ENCODE peak calls at places on chromosomes 11 and 22, in ten cellular contexts. One of them, this sample, is unnamed.

GRCh38 chr11:10572533-10572932 is 4.1 kb upstream of the LYVE1 start:
- DNase-seq in AG09309: no peak
- DNase-seq in transverse colon: no peak
- DNase-seq in NCI-H1105: no peak
- DNase-seq in NCI-H1436: no peak
- DNase-seq in dorsolateral prefrontal cortex: no peak
- DNase-seq in naive thymus-derived CD8-positive, alpha-beta T cell: no peak
- DNase-seq in COR-L47: no peak
- DNase-seq in H54: no peak
- DNase-seq in activated T-cell treated with anti-CD3 and anti-CD28 coated beads, Interleukin-2, amount 50 U/mL, for 72 hours: no peak
- DNase-seq in this sample: no peak

GRCh38 chr11:67288198-67288451 is 978 bp upstream of the ANKRD13D start:
- DNase-seq in COR-L47: no peak
- DNase-seq in AG09309: no peak
- DNase-seq in dorsolateral prefrontal cortex: no peak
- DNase-seq in NCI-H1105: no peak
- DNase-seq in NCI-H1436: no peak
- DNase-seq in H54: no peak
- DNase-seq in activated T-cell treated with anti-CD3 and anti-CD28 coated beads, Interleukin-2, amount 50 U/mL, for 72 hours: no peak
- DNase-seq in transverse colon: no peak
- DNase-seq in naive thymus-derived CD8-positive, alpha-beta T cell: no peak
- DNase-seq in this sample: no peak

GRCh38 chr22:20531404-20532181 is 24.2 kb downstream of the MED15 start:
- DNase-seq in naive thymus-derived CD8-positive, alpha-beta T cell: no peak
- DNase-seq in NCI-H1105: no peak
- DNase-seq in dorsolateral prefrontal cortex: peak; percentile 71
- DNase-seq in COR-L47: no peak
- DNase-seq in transverse colon: peak; percentile 72
- DNase-seq in H54: peak; percentile 64
- DNase-seq in NCI-H1436: no peak
- DNase-seq in activated T-cell treated with anti-CD3 and anti-CD28 coated beads, Interleukin-2, amount 50 U/mL, for 72 hours: no peak
- DNase-seq in AG09309: no peak
- DNase-seq in this sample: peak; percentile 78

GRCh38 chr11:201936-202335 is 5.3 kb downstream of the BET1L start:
- DNase-seq in H54: no peak
- DNase-seq in NCI-H1105: no peak
- DNase-seq in dorsolateral prefrontal cortex: no peak
- DNase-seq in NCI-H1436: no peak
- DNase-seq in naive thymus-derived CD8-positive, alpha-beta T cell: no peak
- DNase-seq in activated T-cell treated with anti-CD3 and anti-CD28 coated beads, Interleukin-2, amount 50 U/mL, for 72 hours: no peak
- DNase-seq in COR-L47: no peak
- DNase-seq in transverse colon: no peak
- DNase-seq in AG09309: no peak
- DNase-seq in this sample: no peak

GRCh38 chr11:71342116-71342515 is 89.7 kb upstream of the SHANK2 start:
- DNase-seq in dorsolateral prefrontal cortex: no peak
- DNase-seq in NCI-H1105: no peak
- DNase-seq in activated T-cell treated with anti-CD3 and anti-CD28 coated beads, Interleukin-2, amount 50 U/mL, for 72 hours: no peak
- DNase-seq in naive thymus-derived CD8-positive, alpha-beta T cell: no peak
- DNase-seq in COR-L47: no peak
- DNase-seq in NCI-H1436: no peak
- DNase-seq in AG09309: no peak
- DNase-seq in transverse colon: no peak
- DNase-seq in H54: no peak
- DNase-seq in this sample: no peak

GRCh38 chr11:7606496-7606895 is 66.8 kb downstream of the CYB5R2 start:
- DNase-seq in H54: no peak
- DNase-seq in COR-L47: no peak
- DNase-seq in dorsolateral prefrontal cortex: no peak
- DNase-seq in NCI-H1436: no peak
- DNase-seq in NCI-H1105: no peak
- DNase-seq in naive thymus-derived CD8-positive, alpha-beta T cell: no peak
- DNase-seq in activated T-cell treated with anti-CD3 and anti-CD28 coated beads, Interleukin-2, amount 50 U/mL, for 72 hours: no peak
- DNase-seq in transverse colon: no peak
- DNase-seq in AG09309: no peak
- DNase-seq in this sample: no peak

GRCh38 chr22:25021976-25022711 is 69.6 kb downstream of the KIAA1671 start:
- DNase-seq in NCI-H1105: no peak
- DNase-seq in dorsolateral prefrontal cortex: no peak
- DNase-seq in COR-L47: no peak
- DNase-seq in transverse colon: no peak
- DNase-seq in activated T-cell treated with anti-CD3 and anti-CD28 coated beads, Interleukin-2, amount 50 U/mL, for 72 hours: no peak
- DNase-seq in NCI-H1436: no peak
- DNase-seq in naive thymus-derived CD8-positive, alpha-beta T cell: no peak
- DNase-seq in H54: no peak
- DNase-seq in AG09309: no peak
- DNase-seq in this sample: no peak

GRCh38 chr11:70435765-70436500 is 37.6 kb downstream of the CTTN start:
- DNase-seq in NCI-H1436: no peak
- DNase-seq in activated T-cell treated with anti-CD3 and anti-CD28 coated beads, Interleukin-2, amount 50 U/mL, for 72 hours: no peak
- DNase-seq in dorsolateral prefrontal cortex: no peak
- DNase-seq in naive thymus-derived CD8-positive, alpha-beta T cell: peak; percentile 50
- DNase-seq in transverse colon: no peak
- DNase-seq in AG09309: no peak
- DNase-seq in H54: no peak
- DNase-seq in NCI-H1105: no peak
- DNase-seq in COR-L47: no peak
- DNase-seq in this sample: no peak

GRCh38 chr22:37418627-37419369 is 8.5 kb downstream of the ELFN2 start:
- DNase-seq in AG09309: no peak
- DNase-seq in activated T-cell treated with anti-CD3 and anti-CD28 coated beads, Interleukin-2, amount 50 U/mL, for 72 hours: no peak
- DNase-seq in transverse colon: peak; percentile 22
- DNase-seq in dorsolateral prefrontal cortex: no peak
- DNase-seq in COR-L47: no peak
- DNase-seq in NCI-H1105: no peak
- DNase-seq in H54: no peak
- DNase-seq in NCI-H1436: no peak
- DNase-seq in naive thymus-derived CD8-positive, alpha-beta T cell: no peak
- DNase-seq in this sample: no peak

GRCh38 chr11:71120346-71120963 is 131.9 kb downstream of the SHANK2 start:
- DNase-seq in NCI-H1105: peak; percentile 37
- DNase-seq in dorsolateral prefrontal cortex: no peak
- DNase-seq in AG09309: no peak
- DNase-seq in H54: no peak
- DNase-seq in activated T-cell treated with anti-CD3 and anti-CD28 coated beads, Interleukin-2, amount 50 U/mL, for 72 hours: no peak
- DNase-seq in transverse colon: peak; percentile 42
- DNase-seq in naive thymus-derived CD8-positive, alpha-beta T cell: no peak
- DNase-seq in COR-L47: peak; percentile 65
- DNase-seq in NCI-H1436: peak; percentile 52
- DNase-seq in this sample: peak; percentile 73

GRCh38 chr11:57303990-57304579 is 20.7 kb downstream of the TNKS1BP1 start:
- DNase-seq in NCI-H1436: no peak
- DNase-seq in transverse colon: no peak
- DNase-seq in NCI-H1105: peak; percentile 39
- DNase-seq in AG09309: no peak
- DNase-seq in activated T-cell treated with anti-CD3 and anti-CD28 coated beads, Interleukin-2, amount 50 U/mL, for 72 hours: no peak
- DNase-seq in COR-L47: no peak
- DNase-seq in naive thymus-derived CD8-positive, alpha-beta T cell: peak; percentile 50
- DNase-seq in dorsolateral prefrontal cortex: no peak
- DNase-seq in H54: no peak
- DNase-seq in this sample: no peak

GRCh38 chr22:36439481-36440271 is 41.8 kb downstream of the TXN2 start:
- DNase-seq in H54: peak; percentile 87
- DNase-seq in naive thymus-derived CD8-positive, alpha-beta T cell: no peak
- DNase-seq in transverse colon: peak; percentile 65
- DNase-seq in dorsolateral prefrontal cortex: no peak
- DNase-seq in AG09309: peak; percentile 68
- DNase-seq in activated T-cell treated with anti-CD3 and anti-CD28 coated beads, Interleukin-2, amount 50 U/mL, for 72 hours: peak; percentile 49
- DNase-seq in NCI-H1105: no peak
- DNase-seq in COR-L47: no peak
- DNase-seq in NCI-H1436: no peak
- DNase-seq in this sample: peak; percentile 89

GRCh38 chr11:14114269-14114668 is 151.7 kb downstream of the SPON1 start:
- DNase-seq in H54: no peak
- DNase-seq in NCI-H1105: no peak
- DNase-seq in naive thymus-derived CD8-positive, alpha-beta T cell: no peak
- DNase-seq in dorsolateral prefrontal cortex: no peak
- DNase-seq in COR-L47: no peak
- DNase-seq in AG09309: no peak
- DNase-seq in NCI-H1436: no peak
- DNase-seq in transverse colon: no peak
- DNase-seq in activated T-cell treated with anti-CD3 and anti-CD28 coated beads, Interleukin-2, amount 50 U/mL, for 72 hours: no peak
- DNase-seq in this sample: no peak

GRCh38 chr11:25527841-25528240 is 804.1 kb upstream of the ANO3 start:
- DNase-seq in H54: no peak
- DNase-seq in dorsolateral prefrontal cortex: no peak
- DNase-seq in activated T-cell treated with anti-CD3 and anti-CD28 coated beads, Interleukin-2, amount 50 U/mL, for 72 hours: no peak
- DNase-seq in NCI-H1105: no peak
- DNase-seq in naive thymus-derived CD8-positive, alpha-beta T cell: no peak
- DNase-seq in NCI-H1436: no peak
- DNase-seq in COR-L47: no peak
- DNase-seq in transverse colon: no peak
- DNase-seq in AG09309: no peak
- DNase-seq in this sample: no peak

GRCh38 chr11:1765871-1766718 is 2.4 kb upstream of the CTSD start:
- DNase-seq in naive thymus-derived CD8-positive, alpha-beta T cell: peak; percentile 59
- DNase-seq in H54: no peak
- DNase-seq in COR-L47: no peak
- DNase-seq in activated T-cell treated with anti-CD3 and anti-CD28 coated beads, Interleukin-2, amount 50 U/mL, for 72 hours: no peak
- DNase-seq in dorsolateral prefrontal cortex: no peak
- DNase-seq in transverse colon: no peak
- DNase-seq in NCI-H1105: no peak
- DNase-seq in NCI-H1436: no peak
- DNase-seq in AG09309: no peak
- DNase-seq in this sample: no peak

GRCh38 chr11:12701815-12702214 is 27.6 kb downstream of the TEAD1 start:
- DNase-seq in H54: no peak
- DNase-seq in dorsolateral prefrontal cortex: no peak
- DNase-seq in AG09309: no peak
- DNase-seq in activated T-cell treated with anti-CD3 and anti-CD28 coated beads, Interleukin-2, amount 50 U/mL, for 72 hours: no peak
- DNase-seq in naive thymus-derived CD8-positive, alpha-beta T cell: no peak
- DNase-seq in COR-L47: no peak
- DNase-seq in NCI-H1436: no peak
- DNase-seq in NCI-H1105: no peak
- DNase-seq in transverse colon: no peak
- DNase-seq in this sample: no peak

GRCh38 chr11:61760946-61761345 is 8.5 kb downstream of the MYRF start:
- DNase-seq in naive thymus-derived CD8-positive, alpha-beta T cell: no peak
- DNase-seq in COR-L47: no peak
- DNase-seq in H54: no peak
- DNase-seq in AG09309: no peak
- DNase-seq in NCI-H1105: no peak
- DNase-seq in transverse colon: no peak
- DNase-seq in NCI-H1436: no peak
- DNase-seq in dorsolateral prefrontal cortex: peak; percentile 87
- DNase-seq in activated T-cell treated with anti-CD3 and anti-CD28 coated beads, Interleukin-2, amount 50 U/mL, for 72 hours: no peak
- DNase-seq in this sample: no peak

GRCh38 chr11:118437736-118438125 is 1.4 kb downstream of the KMT2A start:
- DNase-seq in dorsolateral prefrontal cortex: peak; percentile 35
- DNase-seq in NCI-H1105: peak; percentile 83
- DNase-seq in activated T-cell treated with anti-CD3 and anti-CD28 coated beads, Interleukin-2, amount 50 U/mL, for 72 hours: peak; percentile 39
- DNase-seq in AG09309: no peak
- DNase-seq in naive thymus-derived CD8-positive, alpha-beta T cell: peak; percentile 66
- DNase-seq in transverse colon: peak; percentile 45
- DNase-seq in COR-L47: no peak
- DNase-seq in NCI-H1436: peak; percentile 44
- DNase-seq in H54: no peak
- DNase-seq in this sample: peak; percentile 64

GRCh38 chr22:38870312-38870741 is 1.7 kb downstream of the CBX6 start:
- DNase-seq in transverse colon: peak; percentile 93
- DNase-seq in COR-L47: peak; percentile 82
- DNase-seq in dorsolateral prefrontal cortex: peak; percentile 87
- DNase-seq in NCI-H1436: peak; percentile 80
- DNase-seq in activated T-cell treated with anti-CD3 and anti-CD28 coated beads, Interleukin-2, amount 50 U/mL, for 72 hours: peak; percentile 92
- DNase-seq in H54: peak; percentile 76
- DNase-seq in AG09309: no peak
- DNase-seq in naive thymus-derived CD8-positive, alpha-beta T cell: peak; percentile 92
- DNase-seq in NCI-H1105: peak; percentile 63
- DNase-seq in this sample: peak; percentile 84

GRCh38 chr11:116504541-116505149 is 268.1 kb downstream of the BUD13 start:
- DNase-seq in dorsolateral prefrontal cortex: no peak
- DNase-seq in H54: no peak
- DNase-seq in NCI-H1436: no peak
- DNase-seq in COR-L47: no peak
- DNase-seq in transverse colon: no peak
- DNase-seq in NCI-H1105: no peak
- DNase-seq in AG09309: no peak
- DNase-seq in activated T-cell treated with anti-CD3 and anti-CD28 coated beads, Interleukin-2, amount 50 U/mL, for 72 hours: no peak
- DNase-seq in naive thymus-derived CD8-positive, alpha-beta T cell: no peak
- DNase-seq in this sample: no peak

GRCh38 chr11:134291196-134291595 is 15.0 kb downstream of the GLB1L3 start:
- DNase-seq in COR-L47: no peak
- DNase-seq in H54: no peak
- DNase-seq in activated T-cell treated with anti-CD3 and anti-CD28 coated beads, Interleukin-2, amount 50 U/mL, for 72 hours: no peak
- DNase-seq in NCI-H1105: no peak
- DNase-seq in dorsolateral prefrontal cortex: no peak
- DNase-seq in transverse colon: no peak
- DNase-seq in AG09309: no peak
- DNase-seq in NCI-H1436: no peak
- DNase-seq in naive thymus-derived CD8-positive, alpha-beta T cell: no peak
- DNase-seq in this sample: no peak

This sample was measured in SJCRH30.